ENCODE peak calls at places on chromosomes 16 and 17, in nine cellular contexts. L is NCI-H1092 treated with DMSO at 0.1 percent for 48 hours; C is ascending aorta; E is OCI-M1; A is stimulated activated naive CD4-positive, alpha-beta T cell; N is non-pigmented ciliary epithelial cell; S is stimulated activated CD4-positive, alpha-beta T cell treated with anti-CD3 and anti-CD28 coated beads, Interleukin-1b, Interleukin-23, amount 100 ng/mL, for 24 hours; K is D341Med; P is endothelial cell. F is an unnamed sample.

GRCh38 chr16:67177743-67178699 is 5.7 kb downstream of the MATCAP1 start:
- DNase-seq in S (no peak), N (no peak), L (peak), E (peak), C (no peak), P (no peak), K (no peak), A (no peak), F (peak)

GRCh38 chr17:57420674-57421392 is 164.5 kb downstream of the MSI2 start:
- DNase-seq in P (no peak), C (no peak), E (no peak), N (no peak), L (peak), K (no peak), A (no peak), S (no peak), F (no peak)

GRCh38 chr17:40563371-40564052 is 1.8 kb downstream of the CCR7 start:
- DNase-seq in L (no peak), P (no peak), S (peak), E (no peak), A (no peak), N (no peak), C (no peak), K (peak), F (peak)

GRCh38 chr17:49577651-49577935 is 1.9 kb downstream of the NXPH3 start:
- DNase-seq in A (no peak), N (no peak), C (no peak), K (no peak), L (no peak), P (no peak), E (peak), S (no peak), F (no peak)

GRCh38 chr17:3678095-3678820 is 9.6 kb downstream of the EMC6 start:
- DNase-seq in L (no peak), A (no peak), E (no peak), S (no peak), K (no peak), N (no peak), P (no peak), C (no peak), F (no peak)

GRCh38 chr16:86570542-86571196 is 4.0 kb downstream of the FOXC2 start:
- DNase-seq in L (no peak), P (no peak), S (no peak), K (no peak), A (no peak), N (no peak), E (no peak), C (no peak), F (no peak)

GRCh38 chr16:77674888-77675287 is 47.4 kb upstream of the NUDT7 start:
- DNase-seq in N (peak), E (no peak), P (no peak), S (no peak), K (no peak), L (no peak), A (no peak), C (no peak), F (no peak)

GRCh38 chr17:77724876-77725615 is 233.5 kb upstream of the TNRC6C start:
- DNase-seq in L (no peak), P (no peak), N (no peak), S (no peak), C (no peak), A (no peak), E (no peak), K (no peak), F (no peak)

GRCh38 chr16:80947708-80948615 is 58.7 kb downstream of the CMC2 start:
- DNase-seq in E (no peak), S (no peak), A (no peak), C (no peak), K (no peak), L (no peak), P (no peak), N (no peak), F (no peak)

GRCh38 chr16:68590201-68590994 is 51.3 kb downstream of the ZFP90 start:
- DNase-seq in N (peak), C (no peak), S (peak), A (no peak), L (peak), P (peak), K (peak), E (peak), F (peak)

GRCh38 chr17:64216385-64217248 is 46.4 kb downstream of the TEX2 start:
- DNase-seq in E (peak), L (peak), P (no peak), N (no peak), K (peak), C (no peak), S (no peak), A (no peak), F (no peak)

GRCh38 chr17:28247671-28248556 is 71.1 kb upstream of the TMEM97 start:
- DNase-seq in E (peak), P (no peak), S (no peak), L (no peak), A (no peak), N (no peak), K (peak), C (no peak), F (no peak)

GRCh38 chr16:47638175-47638574 is 177.0 kb downstream of the PHKB start:
- DNase-seq in A (no peak), S (no peak), N (no peak), E (no peak), P (no peak), C (no peak), K (no peak), L (no peak), F (no peak)

GRCh38 chr17:30696234-30696633 is 128.3 kb downstream of the CRLF3 start:
- DNase-seq in N (no peak), K (no peak), A (no peak), L (no peak), C (no peak), S (no peak), P (no peak), E (no peak), F (no peak)

GRCh38 chr17:9907883-9908648 is 3.0 kb upstream of the RCVRN start:
- DNase-seq in A (no peak), E (no peak), P (no peak), S (no peak), N (no peak), K (no peak), L (no peak), C (no peak), F (no peak)

GRCh38 chr17:35056013-35056412 is 7.5 kb downstream of the RFFL start:
- DNase-seq in C (no peak), A (no peak), P (no peak), N (no peak), K (no peak), L (no peak), S (no peak), E (no peak), F (no peak)

GRCh38 chr17:35590249-35590824 is 3.2 kb downstream of the AP2B1 start:
- DNase-seq in N (no peak), A (no peak), E (no peak), L (no peak), P (no peak), S (no peak), K (no peak), C (no peak), F (no peak)

GRCh38 chr16:4695473-4696171 is 2.3 kb downstream of the NUDT16L1 start:
- DNase-seq in K (no peak), S (no peak), N (no peak), L (no peak), P (no peak), A (no peak), E (no peak), C (no peak), F (no peak)

GRCh38 chr16:66131156-66131807 is 235.2 kb upstream of the CDH5 start:
- DNase-seq in N (no peak), E (no peak), P (no peak), K (no peak), A (no peak), S (no peak), L (no peak), C (no peak), F (no peak)

GRCh38 chr16:85916141-85916890 is 17.4 kb downstream of the IRF8 start:
- DNase-seq in C (no peak), S (no peak), K (no peak), P (no peak), N (no peak), L (no peak), E (peak), A (no peak), F (no peak)

GRCh38 chr16:51152691-51153261 is 1.7 kb upstream of the SALL1 start:
- DNase-seq in P (no peak), N (no peak), L (no peak), S (no peak), E (no peak), A (no peak), K (no peak), C (no peak), F (no peak)

GRCh38 chr16:52283581-52284375 is 263.2 kb downstream of the TOX3 start:
- DNase-seq in C (no peak), K (no peak), N (no peak), L (no peak), A (no peak), P (no peak), S (no peak), E (no peak), F (no peak)

GRCh38 chr17:79955961-79956735 is 79.5 kb downstream of the TBC1D16 start:
- DNase-seq in C (no peak), P (no peak), A (no peak), S (no peak), E (no peak), L (no peak), N (no peak), K (no peak), F (no peak)

GRCh38 chr16:54171855-54172537 is 114.6 kb downstream of the IRX3 start:
- DNase-seq in N (peak), E (peak), L (peak), S (no peak), P (no peak), A (no peak), C (no peak), K (no peak), F (no peak)

GRCh38 chr17:77449373-77449907 is 308.7 kb downstream of the SEC14L1 start:
- DNase-seq in E (no peak), K (no peak), C (no peak), A (no peak), S (no peak), L (no peak), N (no peak), P (no peak), F (no peak)

GRCh38 chr17:32519769-32520701 is 33.2 kb downstream of the CDK5R1 start:
- DNase-seq in P (peak), S (peak), C (no peak), E (no peak), K (peak), L (peak), N (no peak), A (peak), F (peak)

GRCh38 chr16:79698341-79698753 is 97.8 kb upstream of the MAF start:
- DNase-seq in A (no peak), N (no peak), K (no peak), C (no peak), P (no peak), S (no peak), E (no peak), L (no peak), F (no peak)

GRCh38 chr17:71084219-71084618 is 914.9 kb downstream of the KCNJ2 start:
- DNase-seq in E (peak), K (peak), S (no peak), N (no peak), P (peak), A (no peak), C (no peak), L (peak), F (no peak)

GRCh38 chr17:35708951-35709350 is 22.5 kb upstream of the RASL10B start:
- DNase-seq in N (no peak), E (no peak), A (no peak), L (no peak), C (no peak), S (no peak), P (no peak), K (no peak), F (no peak)

GRCh38 chr17:80116276-80116922 is 15.0 kb downstream of the GAA start:
- DNase-seq in C (no peak), P (no peak), N (no peak), L (no peak), S (no peak), A (no peak), K (peak), E (no peak), F (no peak)

GRCh38 chr17:78263063-78263735 is 31.8 kb downstream of the TMEM235 start:
- DNase-seq in C (no peak), K (no peak), P (no peak), L (no peak), S (no peak), N (no peak), E (peak), A (no peak), F (no peak)

F was measured in naive thymus-derived CD8-positive, alpha-beta T cell.